ENCODE peak calls at places on chromosomes 16 and 17, in seven cellular contexts. X is natural killer cell; A is K562; S is NCI-H1092; B is activated CD4-positive, alpha-beta T cell treated with anti-CD3 and anti-CD28 coated beads for 4 hours; I is coronary artery; U is H7. Z is an unnamed sample.
A peak's percentile ranks its signal among the peaks of the same experiment; 100 is the strongest.

GRCh38 chr16:89581861-89582563 is 6.5 kb downstream of the CPNE7 start:
- DNase-seq in X (no peak), A (no peak), S (peak; percentile 58), B (no peak), I (no peak), U (no peak), Z (no peak)

GRCh38 chr17:29131814-29132682 is 48.1 kb downstream of the MYO18A start:
- DNase-seq in X (no peak), A (peak; percentile 60), S (no peak), B (no peak), I (no peak), U (no peak), Z (no peak)

GRCh38 chr17:3038941-3039340 is 24.5 kb downstream of the OR1D5 start:
- DNase-seq in X (no peak), A (no peak), S (no peak), B (no peak), I (peak; percentile 45), U (no peak), Z (no peak)

GRCh38 chr16:56673916-56674315 is 4.3 kb downstream of the MT1H start:
- DNase-seq in X (no peak), A (no peak), S (no peak), B (no peak), I (no peak), U (no peak), Z (no peak)

GRCh38 chr17:49361129-49361901 is 735 bp downstream of the ZNF652 start:
- DNase-seq in X (peak; percentile 67), A (peak; percentile 50), S (no peak), B (peak; percentile 84), I (no peak), U (peak; percentile 59), Z (no peak)

GRCh38 chr16:56295059-56295673 is 103.9 kb downstream of the GNAO1 start:
- DNase-seq in X (no peak), A (no peak), S (no peak), B (no peak), I (no peak), U (no peak), Z (no peak)

GRCh38 chr17:72266099-72266852 is 145.5 kb downstream of the SOX9 start:
- DNase-seq in X (no peak), A (no peak), S (peak; percentile 85), B (no peak), I (no peak), U (no peak), Z (no peak)

GRCh38 chr17:6592193-6592592 is 35.8 kb upstream of the PITPNM3 start:
- DNase-seq in X (no peak), A (no peak), S (no peak), B (no peak), I (no peak), U (no peak), Z (no peak)

GRCh38 chr17:2965621-2966275 is 97.7 kb downstream of the OR1D5 start:
- DNase-seq in X (no peak), A (no peak), S (no peak), B (no peak), I (no peak), U (no peak), Z (peak; percentile 33)

GRCh38 chr16:53059672-53060071 is 4.9 kb downstream of the CHD9 start:
- DNase-seq in X (no peak), A (no peak), S (no peak), B (no peak), I (no peak), U (no peak), Z (no peak)

GRCh38 chr16:12097523-12098428 is 121.2 kb downstream of the SNX29 start:
- DNase-seq in X (no peak), A (no peak), S (no peak), B (no peak), I (no peak), U (no peak), Z (no peak)

GRCh38 chr17:62827722-62828498 is 19.8 kb upstream of the MARCHF10 start:
- DNase-seq in X (no peak), A (no peak), S (no peak), B (no peak), I (no peak), U (no peak), Z (no peak)

GRCh38 chr17:78979780-78980623 is at the start of gene LGALS3BP:
- DNase-seq in X (no peak), A (no peak), S (peak; percentile 94), B (peak; percentile 33), I (peak; percentile 86), U (peak; percentile 95), Z (peak; percentile 75)

GRCh38 chr16:78183886-78184553 is 84.6 kb downstream of the WWOX start:
- DNase-seq in X (no peak), A (no peak), S (peak; percentile 88), B (no peak), I (no peak), U (no peak), Z (no peak)

GRCh38 chr17:58753026-58753425 is 2.6 kb upstream of the PPM1E start:
- DNase-seq in X (no peak), A (no peak), S (no peak), B (no peak), I (no peak), U (no peak), Z (no peak)

GRCh38 chr16:22624038-22624656 is 113.5 kb downstream of the NPIPB5 start:
- DNase-seq in X (no peak), A (no peak), S (peak; percentile 51), B (no peak), I (no peak), U (no peak), Z (no peak)

GRCh38 chr17:1957037-1957436 is 68.1 kb downstream of the RTN4RL1 start:
- DNase-seq in X (no peak), A (no peak), S (no peak), B (no peak), I (no peak), U (no peak), Z (no peak)

GRCh38 chr17:29210879-29211278 is 30.7 kb upstream of the MYO18A start:
- DNase-seq in X (no peak), A (no peak), S (no peak), B (no peak), I (no peak), U (no peak), Z (no peak)

GRCh38 chr16:561957-562938 is 2.1 kb downstream of the PRR35 start:
- DNase-seq in X (no peak), A (no peak), S (no peak), B (no peak), I (no peak), U (peak; percentile 76), Z (no peak)

GRCh38 chr17:82013341-82013740 is 9.3 kb downstream of the CENPX start:
- DNase-seq in X (no peak), A (no peak), S (no peak), B (no peak), I (no peak), U (peak; percentile 73), Z (no peak)

GRCh38 chr16:51113254-51114125 is 37.6 kb downstream of the SALL1 start:
- DNase-seq in X (no peak), A (no peak), S (no peak), B (no peak), I (no peak), U (peak; percentile 80), Z (no peak)

GRCh38 chr16:67674851-67675578 is 8.4 kb downstream of the C16orf86 start:
- DNase-seq in X (no peak), A (no peak), S (no peak), B (no peak), I (peak; percentile 71), U (peak; percentile 33), Z (no peak)

GRCh38 chr16:71626858-71627213 is 852 bp downstream of the MARVELD3 start:
- DNase-seq in X (no peak), A (peak; percentile 48), S (no peak), B (no peak), I (no peak), U (peak; percentile 92), Z (no peak)

GRCh38 chr16:27786221-27786848 is 236.4 kb downstream of the KATNIP start:
- DNase-seq in X (no peak), A (no peak), S (no peak), B (no peak), I (no peak), U (peak; percentile 36), Z (no peak)

GRCh38 chr17:38912221-38912813 is 13.1 kb upstream of the LASP1NB start:
- DNase-seq in X (peak; percentile 14), A (peak; percentile 5), S (peak; percentile 3), B (no peak), I (peak; percentile 84), U (peak; percentile 27), Z (no peak)

GRCh38 chr16:24626251-24626650 is 86.9 kb downstream of the RBBP6 start:
- DNase-seq in X (no peak), A (no peak), S (no peak), B (no peak), I (no peak), U (no peak), Z (no peak)

GRCh38 chr16:22270525-22270924 is 26.7 kb upstream of the POLR3E start:
- DNase-seq in X (no peak), A (no peak), S (no peak), B (no peak), I (no peak), U (no peak), Z (no peak)

GRCh38 chr16:1312903-1313302 is 3.5 kb downstream of the UBE2I start:
- DNase-seq in X (no peak), A (no peak), S (no peak), B (no peak), I (no peak), U (peak; percentile 45), Z (no peak)

GRCh38 chr17:2138768-2139167 is 83.9 kb downstream of the HIC1 start:
- DNase-seq in X (no peak), A (peak; percentile 20), S (no peak), B (no peak), I (no peak), U (no peak), Z (no peak)

GRCh38 chr17:31494259-31495048 is 103.0 kb downstream of the RAB11FIP4 start:
- DNase-seq in X (peak; percentile 58), A (no peak), S (no peak), B (peak; percentile 68), I (no peak), U (no peak), Z (no peak)

GRCh38 chr17:73292031-73292531 is 19.7 kb downstream of the CDC42EP4 start:
- DNase-seq in X (no peak), A (no peak), S (no peak), B (no peak), I (peak; percentile 94), U (no peak), Z (peak; percentile 55)

GRCh38 chr17:62163847-62164246 is 98.8 kb upstream of the MED13 start:
- DNase-seq in X (no peak), A (peak; percentile 18), S (no peak), B (no peak), I (no peak), U (no peak), Z (no peak)

GRCh38 chr17:1649844-1650409 is at the start of gene RILP:
- DNase-seq in X (no peak), A (peak; percentile 78), S (no peak), B (peak; percentile 55), I (peak; percentile 90), U (peak; percentile 83), Z (no peak)